ENCODE peak calls at places on chromosomes 12 and 14, in nine cellular contexts. A is bronchial epithelial cell; K is activated B cell treated with CpG ODN at 0.5 μM for 24 hours; M is Calu3; E is CD8-positive, alpha-beta T cell; P is tibial artery; S is PC-3; F is lower lobe of right lung; C is heart left ventricle. H is an unnamed sample.
A peak's percentile ranks its signal among the peaks of the same experiment; 100 is the strongest.

GRCh38 chr14:33315721-33316120 is 377.0 kb downstream of the NPAS3 start:
- DNase-seq in A (no peak), K (no peak), M (no peak), E (no peak), P (no peak), S (peak; percentile 34), F (no peak), C (no peak), H (no peak)

GRCh38 chr14:93033983-93034670 is 81.6 kb downstream of the ITPK1 start:
- DNase-seq in A (no peak), K (peak; percentile 31), M (peak; percentile 44), E (peak; percentile 43), P (no peak), S (no peak), F (no peak), C (no peak), H (no peak)

GRCh38 chr12:52561880-52562449 is 9.0 kb upstream of the KRT71 start:
- DNase-seq in A (no peak), K (no peak), M (peak; percentile 17), E (no peak), P (no peak), S (peak; percentile 33), F (no peak), C (no peak), H (no peak)

GRCh38 chr12:110109037-110109836 is 14.9 kb upstream of the IFT81 start:
- DNase-seq in A (peak; percentile 94), K (no peak), M (peak; percentile 80), E (no peak), P (peak; percentile 96), S (peak; percentile 96), F (peak; percentile 73), C (peak; percentile 81), H (no peak)

GRCh38 chr12:53743277-53744129 is 8.3 kb downstream of the CISTR start:
- DNase-seq in A (peak; percentile 41), K (peak; percentile 32), M (peak; percentile 66), E (peak; percentile 49), P (peak; percentile 12), S (peak; percentile 85), F (no peak), C (no peak), H (peak; percentile 58)

GRCh38 chr12:95102916-95103671 is 29.7 kb upstream of the NR2C1 start:
- DNase-seq in A (peak; percentile 99), K (no peak), M (peak; percentile 73), E (no peak), P (no peak), S (peak; percentile 99), F (no peak), C (no peak), H (peak; percentile 51)

GRCh38 chr12:52917800-52918199 is 12.9 kb upstream of the KRT8 start:
- DNase-seq in A (no peak), K (no peak), M (no peak), E (no peak), P (no peak), S (no peak), F (no peak), C (no peak), H (no peak)

GRCh38 chr14:87999282-87999681 is 5.7 kb upstream of the GPR65 start:
- DNase-seq in A (no peak), K (no peak), M (no peak), E (no peak), P (no peak), S (no peak), F (no peak), C (no peak), H (no peak)

GRCh38 chr14:96267336-96267735 is 11.3 kb downstream of the BDKRB1 start:
- DNase-seq in A (peak; percentile 95), K (no peak), M (no peak), E (no peak), P (no peak), S (no peak), F (no peak), C (no peak), H (no peak)

GRCh38 chr12:40157307-40157706 is 51.4 kb upstream of the SLC2A13 start:
- DNase-seq in A (no peak), K (no peak), M (no peak), E (no peak), P (no peak), S (no peak), F (no peak), C (no peak), H (no peak)

GRCh38 chr14:35384386-35385041 is 20.0 kb downstream of the NFKBIA start:
- DNase-seq in A (peak; percentile 50), K (no peak), M (no peak), E (no peak), P (peak; percentile 69), S (no peak), F (no peak), C (peak; percentile 79), H (no peak)

GRCh38 chr12:87766044-87766443 is 263.2 kb downstream of the C12orf50 start:
- DNase-seq in A (no peak), K (no peak), M (no peak), E (no peak), P (no peak), S (no peak), F (no peak), C (no peak), H (no peak)

GRCh38 chr12:98456583-98457573 is 58.5 kb upstream of the TMPO start:
- DNase-seq in A (no peak), K (no peak), M (peak; percentile 62), E (peak; percentile 7), P (peak; percentile 28), S (no peak), F (peak; percentile 73), C (peak; percentile 50), H (peak; percentile 53)

GRCh38 chr12:49340971-49341776 is 4.2 kb upstream of the C1QL4 start:
- DNase-seq in A (no peak), K (no peak), M (no peak), E (no peak), P (no peak), S (no peak), F (no peak), C (no peak), H (peak; percentile 4)

GRCh38 chr12:28127455-28127854 is 62.8 kb upstream of the CCDC91 start:
- DNase-seq in A (peak; percentile 99), K (no peak), M (no peak), E (no peak), P (no peak), S (peak; percentile 61), F (no peak), C (no peak), H (no peak)

GRCh38 chr14:91862417-91862816 is 4.9 kb downstream of the TC2N start:
- DNase-seq in A (no peak), K (no peak), M (no peak), E (no peak), P (no peak), S (no peak), F (no peak), C (no peak), H (no peak)

GRCh38 chr12:111330800-111331752 is 37.8 kb downstream of the PHETA1 start:
- DNase-seq in A (peak; percentile 55), K (no peak), M (peak; percentile 33), E (no peak), P (no peak), S (peak; percentile 83), F (no peak), C (no peak), H (no peak)

GRCh38 chr12:58176296-58176869 is 235.0 kb downstream of the ATP23 start:
- DNase-seq in A (peak; percentile 50), K (no peak), M (peak; percentile 6), E (no peak), P (no peak), S (peak; percentile 85), F (no peak), C (peak; percentile 45), H (no peak)

GRCh38 chr14:64636208-64636979 is 67.8 kb upstream of the PLEKHG3 start:
- DNase-seq in A (peak; percentile 46), K (peak; percentile 54), M (peak; percentile 70), E (peak; percentile 58), P (peak; percentile 48), S (peak; percentile 87), F (peak; percentile 69), C (peak; percentile 72), H (peak; percentile 52)

GRCh38 chr12:6936642-6937480 is 6.8 kb upstream of the RNU7-1 start:
- DNase-seq in A (no peak), K (peak; percentile 46), M (peak; percentile 30), E (no peak), P (no peak), S (no peak), F (no peak), C (peak; percentile 56), H (no peak)

GRCh38 chr14:84482256-84483071 is 1047.5 kb upstream of the FLRT2 start:
- DNase-seq in A (peak; percentile 50), K (no peak), M (no peak), E (no peak), P (no peak), S (peak; percentile 58), F (no peak), C (no peak), H (no peak)

DNA sequence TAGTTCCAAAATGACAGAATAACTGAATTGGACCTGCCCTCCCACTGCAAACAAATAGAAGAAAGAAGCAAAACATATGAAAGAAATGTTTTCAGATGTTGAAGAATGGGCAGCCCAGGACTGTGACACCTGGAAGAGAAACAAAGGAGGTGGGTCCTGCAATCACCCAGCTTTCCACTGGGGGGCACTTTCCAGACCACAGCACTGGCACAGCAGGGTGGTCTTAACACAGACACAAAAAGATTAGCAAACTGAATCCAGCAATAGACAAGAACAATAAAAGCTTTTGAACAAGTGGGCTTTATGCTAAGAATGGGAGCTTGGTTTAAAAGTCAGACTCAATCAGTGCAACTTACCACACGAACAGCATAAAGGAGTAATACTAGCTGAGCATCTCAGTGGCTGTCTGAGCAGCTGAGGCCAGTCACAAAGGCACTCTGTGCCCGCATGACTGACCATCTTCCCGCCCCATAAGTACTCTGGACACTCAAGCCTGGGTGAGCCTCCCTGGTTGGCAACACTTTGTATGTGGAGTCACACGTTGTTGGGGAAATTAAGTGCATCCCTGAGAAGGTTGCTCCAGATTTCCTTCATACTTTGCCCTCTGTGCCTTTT is 27.7 kb downstream of the JKAMP start:
- DNase-seq in A (peak; percentile 5), K (no peak), M (peak; percentile 24), E (no peak), P (no peak), S (peak; percentile 50), F (no peak), C (no peak), H (no peak)
- TF ChIP-seq CTCF in A (peak; percentile 29), K (no peak), M (no peak), E (peak; percentile 48), P (peak; percentile 18), S (peak; percentile 97), F (peak; percentile 27), C (peak; percentile 13), H (peak; percentile 32)

GRCh38 chr12:63450821-63451220 is 217.5 kb downstream of the DPY19L2 start:
- DNase-seq in A (no peak), K (no peak), M (no peak), E (no peak), P (no peak), S (no peak), F (no peak), C (no peak), H (no peak)
- TF ChIP-seq CTCF in A (no peak), K (no peak), M (no peak), E (no peak), P (no peak), S (no peak), F (no peak), C (no peak), H (no peak)

GRCh38 chr14:90293766-90294471 is 37.6 kb downstream of the PSMC1 start:
- DNase-seq in A (no peak), K (no peak), M (no peak), E (no peak), P (no peak), S (no peak), F (no peak), C (no peak), H (no peak)
- TF ChIP-seq CTCF in A (no peak), K (no peak), M (no peak), E (no peak), P (no peak), S (no peak), F (no peak), C (no peak), H (no peak)

GRCh38 chr12:106246891-106247730 is 709 bp downstream of the CKAP4 start:
- DNase-seq in A (peak; percentile 33), K (peak; percentile 39), M (peak; percentile 64), E (peak; percentile 49), P (peak; percentile 68), S (peak; percentile 57), F (peak; percentile 83), C (peak; percentile 83), H (no peak)
- TF ChIP-seq CTCF in A (no peak), K (no peak), M (no peak), E (no peak), P (no peak), S (no peak), F (no peak), C (no peak), H (no peak)

H was measured in CD14-positive monocyte.